ENCODE peak calls at places on chromosome X, in ten cellular contexts. V is sigmoid colon; H is CD8-positive, alpha-beta memory T cell; F is cardiac muscle cell; M is upper lobe of right lung; Q is RWPE2; E is psoas muscle; J is heart right ventricle; G is right atrium auricular region; N is OCI-LY7. Y is an unnamed sample.

GRCh38 chrX:19682712-19683331 is 167.5 kb upstream of the MAP3K15 start:
- DNase-seq in V (peak; percentile 80), H (peak; percentile 84), F (peak; percentile 23), M (peak; percentile 61), Q (no peak), E (peak; percentile 75), J (peak; percentile 70), G (peak; percentile 82), N (no peak), Y (peak; percentile 61)

GRCh38 chrX:78548012-78548411 is 111.1 kb downstream of the RTL3 start:
- DNase-seq in V (no peak), H (no peak), F (no peak), M (no peak), Q (no peak), E (no peak), J (no peak), G (no peak), N (no peak), Y (no peak)

GRCh38 chrX:30712214-30712613 is 59.0 kb downstream of the GK start:
- DNase-seq in V (no peak), H (no peak), F (no peak), M (no peak), Q (no peak), E (no peak), J (no peak), G (no peak), N (no peak), Y (no peak)

GRCh38 chrX:7614616-7615015 is 228.4 kb upstream of the VCX start:
- DNase-seq in V (no peak), H (no peak), F (peak; percentile 4), M (no peak), Q (no peak), E (no peak), J (no peak), G (no peak), N (no peak), Y (no peak)

GRCh38 chrX:9356846-9357245 is 108.0 kb upstream of the TBL1X start:
- DNase-seq in V (no peak), H (no peak), F (no peak), M (no peak), Q (no peak), E (no peak), J (no peak), G (no peak), N (no peak), Y (no peak)

GRCh38 chrX:129115104-129115503 is 408.2 kb downstream of the SMARCA1 start:
- DNase-seq in V (no peak), H (no peak), F (peak; percentile 81), M (no peak), Q (no peak), E (no peak), J (no peak), G (no peak), N (peak; percentile 56), Y (no peak)

GRCh38 chrX:43328358-43328946 is 327.6 kb upstream of the MAOA start:
- DNase-seq in V (no peak), H (no peak), F (no peak), M (no peak), Q (no peak), E (no peak), J (no peak), G (no peak), N (peak; percentile 26), Y (no peak)

GRCh38 chrX:84907324-84907946 is 96.2 kb upstream of the APOOL start:
- DNase-seq in V (no peak), H (no peak), F (peak; percentile 6), M (no peak), Q (no peak), E (no peak), J (no peak), G (no peak), N (peak; percentile 0), Y (no peak)

GRCh38 chrX:18890724-18891560 is 93.0 kb downstream of the PHKA2 start:
- DNase-seq in V (no peak), H (no peak), F (no peak), M (no peak), Q (no peak), E (no peak), J (no peak), G (no peak), N (no peak), Y (no peak)

GRCh38 chrX:8913665-8914409 is 112.7 kb upstream of the FAM9A start:
- DNase-seq in V (peak; percentile 78), H (no peak), F (no peak), M (no peak), Q (no peak), E (no peak), J (peak; percentile 17), G (no peak), N (no peak), Y (no peak)

GRCh38 chrX:55488268-55488558 is 1.4 kb downstream of the USP51 start:
- DNase-seq in V (no peak), H (no peak), F (no peak), M (no peak), Q (no peak), E (no peak), J (peak; percentile 29), G (no peak), N (no peak), Y (no peak)

GRCh38 chrX:30649859-30650258 is 3.4 kb upstream of the GK start:
- DNase-seq in V (no peak), H (no peak), F (no peak), M (no peak), Q (no peak), E (no peak), J (no peak), G (no peak), N (peak; percentile 16), Y (no peak)

GRCh38 chrX:12999422-12999821 is 24.5 kb downstream of the TMSB4X start:
- DNase-seq in V (no peak), H (peak; percentile 54), F (no peak), M (no peak), Q (no peak), E (no peak), J (no peak), G (no peak), N (peak; percentile 62), Y (no peak)

GRCh38 chrX:154329284-154329683 is 33.7 kb downstream of the TKTL1 start:
- DNase-seq in V (no peak), H (no peak), F (no peak), M (no peak), Q (no peak), E (no peak), J (no peak), G (no peak), N (no peak), Y (no peak)

GRCh38 chrX:100263650-100264049 is 146.4 kb downstream of the PCDH19 start:
- DNase-seq in V (no peak), H (no peak), F (no peak), M (no peak), Q (no peak), E (no peak), J (no peak), G (no peak), N (no peak), Y (no peak)
- H3K27ac ChIP-seq in V (peak overlapping the region; percentile 27), H (no peak overlapping the region), F (no peak overlapping the region), M (no peak overlapping the region), Q (no peak overlapping the region), E (no peak overlapping the region), J (no peak overlapping the region), G (no peak overlapping the region), N (no peak overlapping the region), Y (no peak overlapping the region)

DNA sequence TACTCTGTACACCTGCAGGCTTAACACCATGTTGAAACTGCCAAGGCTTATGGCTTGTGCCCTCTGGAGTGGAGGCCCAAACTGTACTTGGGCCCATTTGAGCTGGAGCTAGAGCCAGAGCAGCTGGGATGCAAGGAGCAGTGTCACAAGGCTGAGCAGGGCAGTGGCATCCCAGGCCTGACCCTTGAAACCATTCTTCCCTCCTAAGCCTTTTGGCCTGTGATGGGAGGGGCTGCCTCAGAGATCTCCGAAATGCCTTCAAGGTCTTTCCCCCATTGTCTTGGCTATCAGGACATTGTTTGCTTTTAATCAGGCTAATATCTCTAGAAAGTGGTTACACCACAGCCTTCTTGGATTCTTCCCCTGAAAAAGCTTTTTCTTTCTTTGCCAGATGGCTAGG is 10.9 kb upstream of the PNMA5 start:
- DNase-seq in V (no peak), H (no peak), F (no peak), M (no peak), Q (no peak), E (no peak), J (no peak), G (no peak), N (no peak), Y (no peak)
- H3K9me3 ChIP-seq in V (no peaks in the 10 kb centered on the region), H (no peaks in the 10 kb centered on the region), F (no peaks in the 10 kb centered on the region), M (no peaks in the 10 kb centered on the region), Q (no peaks in the 10 kb centered on the region), E (no peaks in the 10 kb centered on the region), J (no peaks in the 10 kb centered on the region), G (no peaks in the 10 kb centered on the region), N (no peaks in the 10 kb centered on the region), Y (no peaks in the 10 kb centered on the region)

GRCh38 chrX:135975421-135975820 is 1.6 kb upstream of the MMGT1 start:
- DNase-seq in V (no peak), H (no peak), F (no peak), M (no peak), Q (no peak), E (no peak), J (no peak), G (no peak), N (no peak), Y (no peak)

GRCh38 chrX:135973548-135974278 is at the start of gene MMGT1:
- DNase-seq in V (peak; percentile 94), H (peak; percentile 82), F (peak; percentile 81), M (peak; percentile 93), Q (peak; percentile 76), E (peak; percentile 91), J (peak; percentile 84), G (peak; percentile 84), N (peak; percentile 85), Y (peak; percentile 73)

GRCh38 chrX:135977611-135978010 is 3.8 kb upstream of the MMGT1 start:
- DNase-seq in V (no peak), H (no peak), F (no peak), M (no peak), Q (no peak), E (no peak), J (no peak), G (no peak), N (no peak), Y (no peak)

GRCh38 chrX:135973025-135973547 is 702 bp downstream of the MMGT1 start:
- DNase-seq in V (no peak), H (no peak), F (peak; percentile 5), M (no peak), Q (no peak), E (no peak), J (no peak), G (no peak), N (peak; percentile 12), Y (no peak)

GRCh38 chrX:135974279-135974856 is 580 bp upstream of the MMGT1 start:
- DNase-seq in V (peak; percentile 91), H (peak; percentile 45), F (peak; percentile 83), M (peak; percentile 87), Q (peak; percentile 73), E (peak; percentile 82), J (peak; percentile 77), G (peak; percentile 62), N (peak; percentile 75), Y (peak; percentile 63)
- H3K27ac ChIP-seq in V (peak overlapping the region; percentile 73), H (no peak overlapping the region), F (no peak overlapping the region), M (no peak overlapping the region), Q (no peak overlapping the region), E (no peak overlapping the region), J (no peak overlapping the region), G (no peak overlapping the region), N (no peak overlapping the region), Y (no peak overlapping the region)

DNA sequence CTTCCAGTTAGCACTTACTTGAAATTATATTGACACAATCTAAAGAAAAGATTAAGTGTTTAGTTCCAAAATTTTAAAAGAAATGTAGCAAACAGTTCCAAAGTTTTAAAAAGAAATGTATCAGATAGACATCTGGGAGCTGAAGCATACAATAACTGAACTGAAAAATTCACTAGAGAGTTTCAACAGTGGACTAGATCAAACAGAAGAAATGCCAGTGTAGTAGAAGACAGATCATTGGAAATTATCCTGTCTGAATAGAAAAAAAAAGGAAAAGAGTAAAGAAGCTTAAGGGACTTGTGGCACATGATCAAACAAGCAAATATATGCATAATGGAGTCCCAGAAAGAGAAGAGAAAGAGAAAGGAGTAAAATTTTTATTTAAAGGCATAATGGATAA is 261.4 kb downstream of the LAS1L start:
- DNase-seq in V (no peak), H (no peak), F (no peak), M (no peak), Q (no peak), E (no peak), J (no peak), G (no peak), N (no peak), Y (no peak)
- H3K9me3 ChIP-seq in V (no peaks in the 10 kb centered on the region), H (peaks cover 13% of the 10 kb centered on the region), F (no peaks in the 10 kb centered on the region), M (peaks cover 4% of the 10 kb centered on the region), Q (no peaks in the 10 kb centered on the region), E (peaks cover 41% of the 10 kb centered on the region), J (peaks cover 29% of the 10 kb centered on the region), G (peaks cover 67% of the 10 kb centered on the region), N (no peaks in the 10 kb centered on the region), Y (peaks cover 33% of the 10 kb centered on the region)